ENCODE peak calls at places on chromosomes 6 and 20, in seven cellular contexts. One of them, this sample, is unnamed.
A peak's percentile ranks its signal among the peaks of the same experiment; 100 is the strongest.

GRCh38 chr20:22686097-22686496 is 101.7 kb upstream of the FOXA2 start:
- DNase-seq in epithelial cell of esophagus: peak; percentile 82
- DNase-seq in CD4-positive, alpha-beta T cell: no peak
- DNase-seq in neural crest cell: peak; percentile 34
- DNase-seq in B cell: no peak
- DNase-seq in neural progenitor cell: peak; percentile 55
- DNase-seq in AG09309: peak; percentile 8
- DNase-seq in this sample: no peak

GRCh38 chr6:113018351-113019151 is 671.4 kb downstream of the RFPL4B start:
- DNase-seq in epithelial cell of esophagus: peak; percentile 74
- DNase-seq in CD4-positive, alpha-beta T cell: no peak
- DNase-seq in neural crest cell: no peak
- DNase-seq in B cell: no peak
- DNase-seq in AG09309: peak; percentile 98
- DNase-seq in neural progenitor cell: no peak
- DNase-seq in this sample: no peak

GRCh38 chr20:41424546-41424945 is 57.9 kb upstream of the EMILIN3 start:
- DNase-seq in neural progenitor cell: no peak
- DNase-seq in B cell: no peak
- DNase-seq in CD4-positive, alpha-beta T cell: no peak
- DNase-seq in epithelial cell of esophagus: no peak
- DNase-seq in neural crest cell: no peak
- DNase-seq in AG09309: no peak
- DNase-seq in this sample: no peak

GRCh38 chr6:44735631-44735963 is 348.1 kb downstream of the CDC5L start:
- DNase-seq in neural progenitor cell: no peak
- DNase-seq in AG09309: no peak
- DNase-seq in CD4-positive, alpha-beta T cell: no peak
- DNase-seq in B cell: no peak
- DNase-seq in epithelial cell of esophagus: peak; percentile 89
- DNase-seq in neural crest cell: no peak
- DNase-seq in this sample: peak; percentile 72

GRCh38 chr20:35447082-35447789 is 8.2 kb upstream of the CEP250 start:
- DNase-seq in AG09309: no peak
- DNase-seq in neural crest cell: peak; percentile 99
- DNase-seq in B cell: peak; percentile 83
- DNase-seq in epithelial cell of esophagus: peak; percentile 80
- DNase-seq in neural progenitor cell: peak; percentile 83
- DNase-seq in CD4-positive, alpha-beta T cell: peak; percentile 83
- DNase-seq in this sample: peak; percentile 96

GRCh38 chr6:71287926-71288227 is 734 bp upstream of the OGFRL1 start:
- DNase-seq in neural progenitor cell: no peak
- DNase-seq in AG09309: no peak
- DNase-seq in CD4-positive, alpha-beta T cell: no peak
- DNase-seq in neural crest cell: no peak
- DNase-seq in B cell: no peak
- DNase-seq in epithelial cell of esophagus: no peak
- DNase-seq in this sample: no peak

GRCh38 chr6:113351183-113351834 is 505.8 kb upstream of the MARCKS start:
- DNase-seq in epithelial cell of esophagus: peak; percentile 64
- DNase-seq in neural progenitor cell: no peak
- DNase-seq in AG09309: no peak
- DNase-seq in CD4-positive, alpha-beta T cell: no peak
- DNase-seq in B cell: no peak
- DNase-seq in neural crest cell: no peak
- DNase-seq in this sample: no peak

GRCh38 chr20:5078399-5078958 is 41.3 kb downstream of the PCNA start:
- DNase-seq in AG09309: no peak
- DNase-seq in neural progenitor cell: no peak
- DNase-seq in neural crest cell: no peak
- DNase-seq in B cell: peak; percentile 89
- DNase-seq in CD4-positive, alpha-beta T cell: peak; percentile 65
- DNase-seq in epithelial cell of esophagus: peak; percentile 62
- DNase-seq in this sample: no peak

GRCh38 chr20:1196634-1197033 is 6.6 kb upstream of the C20orf202 start:
- DNase-seq in epithelial cell of esophagus: no peak
- DNase-seq in neural progenitor cell: no peak
- DNase-seq in CD4-positive, alpha-beta T cell: no peak
- DNase-seq in AG09309: no peak
- DNase-seq in neural crest cell: no peak
- DNase-seq in B cell: no peak
- DNase-seq in this sample: no peak

GRCh38 chr6:53461041-53461656 is 83.8 kb downstream of the GCLC start:
- DNase-seq in neural progenitor cell: no peak
- DNase-seq in AG09309: no peak
- DNase-seq in CD4-positive, alpha-beta T cell: no peak
- DNase-seq in neural crest cell: no peak
- DNase-seq in epithelial cell of esophagus: no peak
- DNase-seq in B cell: no peak
- DNase-seq in this sample: no peak

GRCh38 chr6:38997128-38997761 is 51.3 kb upstream of the GLP1R start:
- DNase-seq in epithelial cell of esophagus: peak; percentile 19
- DNase-seq in CD4-positive, alpha-beta T cell: peak; percentile 11
- DNase-seq in AG09309: no peak
- DNase-seq in neural progenitor cell: peak; percentile 75
- DNase-seq in neural crest cell: peak; percentile 36
- DNase-seq in B cell: no peak
- DNase-seq in this sample: no peak

GRCh38 chr20:1911536-1911935 is 16.3 kb downstream of the SIRPA start:
- DNase-seq in B cell: no peak
- DNase-seq in CD4-positive, alpha-beta T cell: no peak
- DNase-seq in AG09309: no peak
- DNase-seq in neural crest cell: no peak
- DNase-seq in epithelial cell of esophagus: no peak
- DNase-seq in neural progenitor cell: no peak
- DNase-seq in this sample: no peak

GRCh38 chr6:816510-817084 is 123.7 kb upstream of the EXOC2 start:
- DNase-seq in CD4-positive, alpha-beta T cell: no peak
- DNase-seq in B cell: no peak
- DNase-seq in neural progenitor cell: no peak
- DNase-seq in neural crest cell: no peak
- DNase-seq in epithelial cell of esophagus: no peak
- DNase-seq in AG09309: no peak
- DNase-seq in this sample: no peak

GRCh38 chr6:814378-815347 is 121.7 kb upstream of the EXOC2 start:
- DNase-seq in neural progenitor cell: no peak
- DNase-seq in epithelial cell of esophagus: no peak
- DNase-seq in CD4-positive, alpha-beta T cell: no peak
- DNase-seq in B cell: no peak
- DNase-seq in neural crest cell: no peak
- DNase-seq in AG09309: no peak
- DNase-seq in this sample: no peak

GRCh38 chr6:811806-812205 is 118.9 kb upstream of the EXOC2 start:
- DNase-seq in CD4-positive, alpha-beta T cell: no peak
- DNase-seq in epithelial cell of esophagus: no peak
- DNase-seq in AG09309: peak; percentile 34
- DNase-seq in neural crest cell: no peak
- DNase-seq in neural progenitor cell: no peak
- DNase-seq in B cell: no peak
- DNase-seq in this sample: no peak

GRCh38 chr6:818191-818590 is 125.3 kb upstream of the EXOC2 start:
- DNase-seq in AG09309: no peak
- DNase-seq in CD4-positive, alpha-beta T cell: no peak
- DNase-seq in neural crest cell: no peak
- DNase-seq in neural progenitor cell: no peak
- DNase-seq in epithelial cell of esophagus: peak; percentile 57
- DNase-seq in B cell: no peak
- DNase-seq in this sample: no peak

GRCh38 chr6:815348-815738 is 122.4 kb upstream of the EXOC2 start:
- DNase-seq in neural progenitor cell: peak; percentile 58
- DNase-seq in CD4-positive, alpha-beta T cell: no peak
- DNase-seq in AG09309: no peak
- DNase-seq in neural crest cell: no peak
- DNase-seq in epithelial cell of esophagus: no peak
- DNase-seq in B cell: no peak
- DNase-seq in this sample: no peak
- TF ChIP-seq CTCF in neural progenitor cell: peak; percentile 48
- TF ChIP-seq CTCF in CD4-positive, alpha-beta T cell: no peak
- TF ChIP-seq CTCF in AG09309: peak; percentile 12
- TF ChIP-seq CTCF in neural crest cell: peak; percentile 45
- TF ChIP-seq CTCF in epithelial cell of esophagus: no peak
- TF ChIP-seq CTCF in B cell: no peak
- TF ChIP-seq CTCF in this sample: no peak

DNA sequence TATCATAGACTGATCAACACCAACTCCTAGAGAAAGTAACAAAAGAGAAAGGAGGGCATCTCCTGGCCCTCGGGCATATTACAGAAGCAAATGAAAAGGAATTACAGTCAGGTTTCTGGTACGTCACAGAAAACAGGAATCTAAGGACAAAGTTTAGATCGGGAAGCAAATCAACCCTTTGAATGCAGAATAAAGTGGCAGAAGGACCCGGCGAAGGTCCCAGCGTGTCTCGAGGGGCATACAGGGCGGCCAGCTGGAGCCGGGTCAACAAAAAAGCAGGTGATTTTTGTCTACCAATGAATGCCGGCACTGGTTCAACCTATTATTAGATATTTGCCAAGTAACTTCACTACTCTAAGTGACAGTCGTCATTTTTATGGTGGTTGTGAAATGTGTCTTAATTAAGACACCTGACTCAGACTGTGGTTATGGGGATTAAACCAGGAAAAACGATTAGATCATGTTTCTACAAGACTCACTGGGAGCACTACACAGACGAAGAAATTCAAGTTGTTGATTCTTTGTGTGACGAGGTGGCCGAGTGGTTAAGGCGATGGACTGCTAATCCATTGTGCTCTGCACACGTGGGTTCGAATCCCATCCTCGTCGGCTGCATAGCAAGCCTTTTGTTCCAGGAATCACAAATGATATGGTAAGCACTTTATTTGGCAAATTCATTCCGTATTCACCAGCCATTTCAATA is 12.4 kb upstream of the ZSCAN9 start:
- DNase-seq in CD4-positive, alpha-beta T cell: no peak
- DNase-seq in AG09309: peak; percentile 67
- DNase-seq in neural progenitor cell: peak; percentile 78
- DNase-seq in B cell: no peak
- DNase-seq in neural crest cell: peak; percentile 28
- DNase-seq in epithelial cell of esophagus: peak; percentile 96
- DNase-seq in this sample: no peak
- TF ChIP-seq CTCF in CD4-positive, alpha-beta T cell: no peak
- TF ChIP-seq CTCF in AG09309: no peak
- TF ChIP-seq CTCF in neural progenitor cell: no peak
- TF ChIP-seq CTCF in B cell: no peak
- TF ChIP-seq CTCF in neural crest cell: no peak
- TF ChIP-seq CTCF in epithelial cell of esophagus: peak; percentile 15
- TF ChIP-seq CTCF in this sample: no peak

GRCh38 chr20:36728986-36729385 is 16.9 kb downstream of the NDRG3 start:
- DNase-seq in neural progenitor cell: peak; percentile 40
- DNase-seq in AG09309: no peak
- DNase-seq in neural crest cell: no peak
- DNase-seq in epithelial cell of esophagus: peak; percentile 71
- DNase-seq in CD4-positive, alpha-beta T cell: no peak
- DNase-seq in B cell: no peak
- DNase-seq in this sample: no peak
- TF ChIP-seq CTCF in neural progenitor cell: peak; percentile 45
- TF ChIP-seq CTCF in AG09309: no peak
- TF ChIP-seq CTCF in neural crest cell: peak; percentile 29
- TF ChIP-seq CTCF in epithelial cell of esophagus: peak; percentile 39
- TF ChIP-seq CTCF in CD4-positive, alpha-beta T cell: no peak
- TF ChIP-seq CTCF in B cell: no peak
- TF ChIP-seq CTCF in this sample: no peak

GRCh38 chr6:43009124-43009523 is 4.6 kb downstream of the MEA1 start:
- DNase-seq in AG09309: no peak
- DNase-seq in epithelial cell of esophagus: peak; percentile 46
- DNase-seq in neural progenitor cell: peak; percentile 23
- DNase-seq in CD4-positive, alpha-beta T cell: peak; percentile 31
- DNase-seq in B cell: no peak
- DNase-seq in neural crest cell: peak; percentile 27
- DNase-seq in this sample: no peak
- TF ChIP-seq CTCF in AG09309: peak; percentile 42
- TF ChIP-seq CTCF in epithelial cell of esophagus: peak; percentile 51
- TF ChIP-seq CTCF in neural progenitor cell: peak; percentile 34
- TF ChIP-seq CTCF in CD4-positive, alpha-beta T cell: no peak
- TF ChIP-seq CTCF in B cell: peak; percentile 48
- TF ChIP-seq CTCF in neural crest cell: peak; percentile 59
- TF ChIP-seq CTCF in this sample: peak; percentile 57

DNA sequence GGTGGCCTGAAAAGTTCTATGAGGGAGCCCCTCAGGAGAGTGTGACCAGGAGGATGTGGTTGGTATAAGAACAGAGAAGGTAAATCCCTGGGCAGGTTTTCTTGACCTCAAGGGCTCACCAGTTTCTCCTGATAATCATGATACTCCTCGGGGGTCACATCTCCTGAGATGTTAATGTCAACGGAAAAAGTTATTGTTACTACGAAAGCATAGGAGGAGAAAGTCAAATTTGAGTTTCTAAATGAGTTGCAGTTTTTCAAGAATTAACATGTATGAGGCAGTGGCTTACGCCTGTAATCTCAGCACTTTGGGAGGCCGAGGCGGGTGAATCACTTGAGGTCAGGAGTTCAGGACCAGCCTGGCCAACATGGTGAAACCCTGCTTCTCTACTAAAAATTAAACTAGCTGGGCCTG is 23.4 kb downstream of the MGME1 start:
- DNase-seq in AG09309: no peak
- DNase-seq in neural progenitor cell: no peak
- DNase-seq in CD4-positive, alpha-beta T cell: no peak
- DNase-seq in neural crest cell: no peak
- DNase-seq in B cell: no peak
- DNase-seq in epithelial cell of esophagus: no peak
- DNase-seq in this sample: no peak
- TF ChIP-seq CTCF in AG09309: no peak
- TF ChIP-seq CTCF in neural progenitor cell: no peak
- TF ChIP-seq CTCF in CD4-positive, alpha-beta T cell: no peak
- TF ChIP-seq CTCF in neural crest cell: no peak
- TF ChIP-seq CTCF in B cell: no peak
- TF ChIP-seq CTCF in epithelial cell of esophagus: no peak
- TF ChIP-seq CTCF in this sample: no peak

GRCh38 chr6:4396032-4396431 is 260.7 kb upstream of the ECI2 start:
- DNase-seq in neural progenitor cell: no peak
- DNase-seq in AG09309: no peak
- DNase-seq in neural crest cell: no peak
- DNase-seq in epithelial cell of esophagus: no peak
- DNase-seq in CD4-positive, alpha-beta T cell: no peak
- DNase-seq in B cell: no peak
- DNase-seq in this sample: no peak
- TF ChIP-seq CTCF in neural progenitor cell: no peak
- TF ChIP-seq CTCF in AG09309: no peak
- TF ChIP-seq CTCF in neural crest cell: peak; percentile 44
- TF ChIP-seq CTCF in epithelial cell of esophagus: peak; percentile 19
- TF ChIP-seq CTCF in CD4-positive, alpha-beta T cell: no peak
- TF ChIP-seq CTCF in B cell: no peak
- TF ChIP-seq CTCF in this sample: no peak

GRCh38 chr6:29236060-29236459 is 65.4 kb downstream of the OR2J2 start:
- DNase-seq in neural progenitor cell: no peak
- DNase-seq in AG09309: no peak
- DNase-seq in CD4-positive, alpha-beta T cell: no peak
- DNase-seq in epithelial cell of esophagus: no peak
- DNase-seq in neural crest cell: no peak
- DNase-seq in B cell: no peak
- DNase-seq in this sample: no peak
- TF ChIP-seq CTCF in neural progenitor cell: no peak
- TF ChIP-seq CTCF in AG09309: no peak
- TF ChIP-seq CTCF in CD4-positive, alpha-beta T cell: no peak
- TF ChIP-seq CTCF in epithelial cell of esophagus: no peak
- TF ChIP-seq CTCF in neural crest cell: no peak
- TF ChIP-seq CTCF in B cell: no peak
- TF ChIP-seq CTCF in this sample: no peak

This sample was measured in osteocyte.